ENCODE peak calls at places on chromosomes 4 and X, in seven cellular contexts. G is dorsolateral prefrontal cortex, V is B cell, Z is IMR-90, H is fibroblast of mammary gland, J is AG04450, Q is tibial artery. F is an unnamed sample.

GRCh38 chr4:123055943-123056342 is 133.5 kb upstream of the NUDT6 start:
- DNase-seq in G (no peak), V (no peak), Z (peak), H (peak), J (no peak), Q (no peak), F (no peak)

GRCh38 chr4:84085986-84086385 is 413.1 kb downstream of the NKX6-1 start:
- DNase-seq in G (no peak), V (no peak), Z (no peak), H (no peak), J (no peak), Q (no peak), F (no peak)

GRCh38 chrX:74500067-74500466 is 78.8 kb downstream of the SLC16A2 start:
- DNase-seq in G (no peak), V (no peak), Z (no peak), H (no peak), J (no peak), Q (no peak), F (no peak)

GRCh38 chr4:115090483-115091075 is 22.8 kb downstream of the NDST4 start:
- DNase-seq in G (no peak), V (no peak), Z (peak), H (peak), J (no peak), Q (no peak), F (no peak)

GRCh38 chr4:52982246-52982950 is 120.3 kb downstream of the RASL11B start:
- DNase-seq in G (no peak), V (no peak), Z (peak), H (peak), J (peak), Q (no peak), F (no peak)

GRCh38 chr4:58136611-58137010 is 1026.4 kb upstream of the IGFBP7 start:
- DNase-seq in G (no peak), V (no peak), Z (no peak), H (no peak), J (no peak), Q (no peak), F (no peak)

GRCh38 chr4:66972087-66972486 is 573.2 kb downstream of the CENPC start:
- DNase-seq in G (no peak), V (no peak), Z (no peak), H (no peak), J (no peak), Q (no peak), F (no peak)

GRCh38 chr4:174398728-174399127 is 115.0 kb downstream of the CEP44 start:
- DNase-seq in G (no peak), V (no peak), Z (peak), H (peak), J (peak), Q (no peak), F (no peak)

GRCh38 chr4:120691106-120691505 is 231.4 kb downstream of the PRDM5 start:
- DNase-seq in G (no peak), V (no peak), Z (peak), H (no peak), J (no peak), Q (no peak), F (no peak)

GRCh38 chr4:120694973-120695372 is 227.6 kb downstream of the PRDM5 start:
- DNase-seq in G (no peak), V (no peak), Z (peak), H (peak), J (peak), Q (no peak), F (peak)

GRCh38 chr4:120693817-120694216 is 228.7 kb downstream of the PRDM5 start:
- DNase-seq in G (no peak), V (no peak), Z (no peak), H (no peak), J (no peak), Q (no peak), F (no peak)

GRCh38 chr4:120691536-120691935 is 231.0 kb downstream of the PRDM5 start:
- DNase-seq in G (no peak), V (no peak), Z (peak), H (peak), J (no peak), Q (no peak), F (no peak)

DNA sequence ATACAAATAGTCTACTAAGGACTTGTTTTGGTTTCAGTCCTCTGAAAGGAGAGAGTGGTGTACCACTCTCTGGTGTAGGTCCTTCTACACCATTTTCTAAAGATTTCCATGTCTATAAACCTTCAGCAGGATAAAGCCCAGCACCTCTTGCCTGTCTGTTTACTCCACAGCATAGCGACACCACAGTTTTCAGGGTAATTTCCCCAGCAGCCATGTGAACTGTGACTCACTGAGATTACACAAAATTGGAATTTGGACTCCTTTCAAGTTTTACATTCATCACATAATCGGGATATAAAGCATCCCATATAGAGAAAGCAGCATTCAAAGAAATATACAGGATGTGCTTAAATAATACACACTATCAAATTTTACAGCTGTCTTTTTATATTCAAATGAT is 229.6 kb downstream of the PRDM5 start:
- DNase-seq in G (no peak), V (no peak), Z (peak), H (peak), J (peak), Q (no peak), F (no peak)
- TF ChIP-seq CTCF in G (no peak), V (no peak), Z (peak), H (no peak), J (no peak), Q (no peak), F (no peak)

GRCh38 chr4:155742310-155743015 is 16.4 kb upstream of the GUCY1B1 start:
- DNase-seq in G (no peak), V (no peak), Z (no peak), H (peak), J (no peak), Q (no peak), F (no peak)
- TF ChIP-seq CTCF in G (no peak), V (no peak), Z (no peak), H (peak), J (peak), Q (no peak), F (no peak)

DNA sequence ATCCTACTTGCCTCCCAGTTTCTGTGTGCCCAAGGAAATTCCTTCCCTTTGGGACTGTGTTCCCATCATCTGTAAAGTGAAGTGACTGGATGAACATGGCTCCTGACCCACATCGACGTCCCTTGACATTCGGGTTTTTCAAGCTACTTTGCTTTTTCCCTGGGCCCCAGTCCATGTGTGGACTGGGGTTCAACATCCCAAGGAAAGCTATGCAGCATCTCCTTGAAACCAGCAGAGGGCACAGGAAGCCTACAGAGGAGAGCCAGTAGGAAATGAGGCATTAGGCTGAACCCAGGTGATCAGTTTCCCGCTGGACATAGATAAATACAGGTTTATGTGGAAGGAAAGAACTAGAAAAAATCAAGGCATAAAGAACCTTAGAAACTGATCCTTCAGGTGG is 145.1 kb upstream of the ARHGEF9 start:
- DNase-seq in G (no peak), V (no peak), Z (no peak), H (peak), J (no peak), Q (no peak), F (no peak)
- TF ChIP-seq CTCF in G (no peak), V (no peak), Z (peak), H (peak), J (no peak), Q (peak), F (no peak)

GRCh38 chr4:38730493-38730829 is 52.3 kb downstream of the TLR10 start:
- DNase-seq in G (no peak), V (no peak), Z (no peak), H (no peak), J (no peak), Q (no peak), F (no peak)

GRCh38 chr4:38723726-38724506 is 58.9 kb downstream of the TLR10 start:
- DNase-seq in G (no peak), V (no peak), Z (no peak), H (no peak), J (no peak), Q (no peak), F (no peak)

GRCh38 chr4:38724507-38724808 is 58.3 kb downstream of the TLR10 start:
- DNase-seq in G (no peak), V (no peak), Z (no peak), H (no peak), J (no peak), Q (no peak), F (no peak)

GRCh38 chr4:38730830-38731646 is 51.8 kb downstream of the TLR10 start:
- DNase-seq in G (peak), V (peak), Z (peak), H (peak), J (peak), Q (peak), F (peak)

DNA sequence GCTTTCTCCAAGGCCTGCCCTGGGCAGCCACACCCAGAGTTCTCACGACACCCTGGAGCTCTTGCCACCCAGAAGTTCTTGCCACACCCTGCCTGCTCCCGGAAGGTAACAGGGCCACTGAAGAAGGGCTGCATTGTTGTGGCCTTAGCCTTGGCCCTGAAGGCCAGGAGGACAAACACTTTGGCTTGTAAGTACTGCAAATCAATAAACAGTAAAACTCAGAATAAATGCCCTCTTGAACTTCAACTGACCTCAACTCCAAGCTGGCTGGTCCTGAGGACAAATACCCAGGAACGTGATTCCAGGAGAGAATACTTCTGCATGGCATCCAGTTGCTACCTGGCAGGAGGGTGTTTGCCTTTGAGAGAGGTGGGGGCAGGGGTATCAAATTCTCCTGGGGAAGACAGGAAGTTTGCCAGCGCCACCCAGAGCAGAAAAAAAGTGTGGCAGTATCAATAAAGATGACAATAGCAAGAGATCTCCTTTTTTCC is 54.1 kb downstream of the TLR10 start:
- DNase-seq in G (no peak), V (no peak), Z (no peak), H (no peak), J (no peak), Q (no peak), F (peak)
- TF ChIP-seq CTCF in G (no peak), V (no peak), Z (no peak), H (no peak), J (no peak), Q (no peak), F (peak)

DNA sequence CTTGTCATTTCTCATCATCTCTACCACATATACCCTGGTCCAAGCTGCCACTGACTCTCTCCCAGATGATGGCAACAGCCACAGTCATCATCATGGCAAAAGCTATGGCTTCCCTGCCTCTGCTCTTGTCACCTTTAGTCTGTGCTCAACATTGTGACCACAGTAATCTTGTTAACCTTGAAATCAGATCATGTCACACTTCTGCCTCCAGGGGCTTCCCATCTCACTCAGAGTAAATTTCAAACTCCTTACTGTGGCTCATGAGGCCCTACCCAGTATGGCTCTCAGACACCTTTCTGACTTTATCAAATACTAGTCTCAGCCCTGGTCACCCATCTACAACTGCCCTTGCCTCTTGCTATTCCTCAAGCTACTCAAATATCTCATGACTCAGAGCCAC is 41.2 kb upstream of the STIM2 start:
- DNase-seq in G (no peak), V (no peak), Z (no peak), H (no peak), J (no peak), Q (no peak), F (no peak)
- TF ChIP-seq CTCF in G (no peak), V (no peak), Z (no peak), H (no peak), J (no peak), Q (no peak), F (no peak)

DNA sequence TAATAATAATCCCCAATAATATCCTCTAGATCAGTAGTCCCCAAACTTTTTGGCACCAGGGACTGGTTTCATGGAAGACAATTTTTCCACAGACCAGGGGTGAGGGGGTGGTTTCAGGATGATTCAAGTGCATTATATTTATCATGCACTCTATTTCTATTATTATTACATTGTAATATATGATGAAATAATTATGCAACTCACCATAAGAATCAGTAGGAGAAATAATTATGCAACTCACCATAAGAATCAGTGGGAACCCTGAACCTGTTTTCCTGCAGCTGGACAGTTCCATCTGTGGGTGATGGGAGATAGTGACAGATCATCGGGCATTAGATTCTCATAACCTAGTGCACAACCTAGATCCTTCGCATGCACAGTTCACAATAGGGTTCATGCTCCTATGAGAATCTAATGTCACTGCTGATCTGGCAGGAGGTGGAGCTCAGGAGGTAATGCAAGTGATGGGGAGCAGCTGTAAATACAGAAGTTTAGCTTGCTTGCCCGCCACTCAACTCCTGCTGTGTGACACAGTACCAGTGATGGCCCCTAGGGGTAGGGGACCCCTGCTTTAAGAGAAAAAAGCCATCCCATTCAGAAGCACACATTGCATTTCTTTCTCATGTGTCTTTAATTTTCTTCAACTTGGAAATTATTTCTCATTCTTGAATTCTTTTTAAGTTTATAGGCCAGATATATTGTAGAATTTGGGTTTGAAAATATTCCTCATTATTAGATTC is 16.0 kb upstream of the SH3RF1 start:
- DNase-seq in G (no peak), V (no peak), Z (peak), H (peak), J (no peak), Q (no peak), F (no peak)
- TF ChIP-seq CTCF in G (no peak), V (peak), Z (no peak), H (peak), J (no peak), Q (no peak), F (no peak)

GRCh38 chr4:76744253-76744921 is 153.6 kb downstream of the SOWAHB start:
- DNase-seq in G (no peak), V (no peak), Z (peak), H (peak), J (no peak), Q (no peak), F (no peak)
- TF ChIP-seq CTCF in G (no peak), V (no peak), Z (no peak), H (no peak), J (peak), Q (no peak), F (no peak)

DNA sequence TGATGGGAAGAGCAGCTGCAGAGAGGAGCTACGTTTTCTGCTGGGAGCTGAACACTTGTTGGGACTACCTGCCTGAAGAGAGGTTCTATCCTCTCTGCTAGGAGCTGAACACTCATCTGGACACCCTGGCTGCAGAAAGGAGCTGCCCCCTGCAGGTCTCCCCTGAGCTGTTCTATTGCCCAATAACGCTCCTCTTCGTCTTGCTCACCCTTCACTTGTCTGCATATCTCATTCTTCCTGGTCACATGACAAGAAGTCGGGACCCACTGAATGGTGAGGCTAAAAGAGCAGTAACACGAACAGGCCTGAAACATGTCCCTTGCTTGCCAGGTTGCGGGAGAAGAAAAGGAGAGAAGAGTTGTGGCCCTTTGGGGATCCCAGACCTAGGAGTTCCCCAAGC is 27.8 kb downstream of the NAA11 start:
- DNase-seq in G (no peak), V (no peak), Z (no peak), H (no peak), J (no peak), Q (no peak), F (no peak)
- TF ChIP-seq CTCF in G (no peak), V (no peak), Z (no peak), H (no peak), J (no peak), Q (no peak), F (no peak)

GRCh38 chr4:22635692-22636091 is 57.0 kb upstream of the GBA3 start:
- DNase-seq in G (no peak), V (no peak), Z (no peak), H (no peak), J (no peak), Q (no peak), F (no peak)
- TF ChIP-seq CTCF in G (no peak), V (no peak), Z (no peak), H (no peak), J (no peak), Q (no peak), F (no peak)

GRCh38 chrX:115952417-115953092 is 218.0 kb upstream of the AGTR2 start:
- DNase-seq in G (no peak), V (no peak), Z (no peak), H (no peak), J (no peak), Q (no peak), F (no peak)
- TF ChIP-seq CTCF in G (no peak), V (no peak), Z (no peak), H (peak), J (no peak), Q (no peak), F (no peak)

F was measured in Peyer's patch.